ENCODE peak calls at places on chromosomes 3 and 15, in four cellular contexts. K, V, H and O are unnamed samples.

GRCh38 chr3:45960289-45960688 is 17.0 kb downstream of the CXCR6 start:
- DNase-seq in K (no peak), V (no peak), H (no peak), O (no peak)

GRCh38 chr3:48000212-48000611 is 16.0 kb downstream of the MAP4 start:
- DNase-seq in K (no peak), V (no peak), H (no peak), O (no peak)

GRCh38 chr3:196711838-196712513 is at the start of the genes CEP19 and PIGX:
- DNase-seq in K (peak), V (peak), H (peak), O (peak)

GRCh38 chr3:168249539-168250414 is 154.1 kb upstream of the GOLIM4 start:
- DNase-seq in K (peak), V (peak), H (peak), O (peak)

GRCh38 chr3:13890377-13891016 is 10.6 kb upstream of the WNT7A start:
- DNase-seq in K (peak), V (no peak), H (no peak), O (no peak)

GRCh38 chr3:22377421-22377820 is 626.4 kb upstream of the ZNF385D start:
- DNase-seq in K (no peak), V (peak), H (no peak), O (no peak)

GRCh38 chr3:156680243-156680930 is 6.0 kb downstream of the TIPARP start:
- DNase-seq in K (peak), V (no peak), H (no peak), O (no peak)

GRCh38 chr3:170864525-170865208 is 5.3 kb downstream of the RPL22L1 start:
- DNase-seq in K (no peak), V (no peak), H (no peak), O (no peak)

GRCh38 chr15:69666921-69667811 is 214.5 kb downstream of the RPLP1 start:
- DNase-seq in K (peak), V (no peak), H (no peak), O (no peak)

GRCh38 chr3:55458398-55458797 is 28.7 kb downstream of the WNT5A start:
- DNase-seq in K (no peak), V (no peak), H (no peak), O (no peak)

GRCh38 chr15:90603893-90604292 is 74.2 kb downstream of the CRTC3 start:
- DNase-seq in K (no peak), V (no peak), H (no peak), O (peak)

GRCh38 chr3:47433796-47434195 is 41.9 kb downstream of the SCAP start:
- DNase-seq in K (no peak), V (no peak), H (no peak), O (no peak)

GRCh38 chr15:71295242-71296031 is 180.2 kb downstream of the THSD4 start:
- DNase-seq in K (no peak), V (peak), H (no peak), O (peak)

GRCh38 chr3:119913021-119913420 is 131.1 kb downstream of the NR1I2 start:
- DNase-seq in K (no peak), V (peak), H (no peak), O (peak)

GRCh38 chr15:92079047-92079446 is 225.5 kb downstream of the SLCO3A1 start:
- DNase-seq in K (peak), V (no peak), H (no peak), O (no peak)

GRCh38 chr3:196638922-196639516 is 475 bp upstream of the NRROS start:
- DNase-seq in K (peak), V (no peak), H (peak), O (no peak)

GRCh38 chr15:22955544-22956085 is 24.6 kb downstream of the CYFIP1 start:
- DNase-seq in K (no peak), V (no peak), H (no peak), O (no peak)